ENCODE peak calls at places on chromosomes 2 and 18, in four cellular contexts. A, L, H and P are unnamed samples.

GRCh38 chr18:3514312-3515216 is 64.6 kb downstream of the TGIF1 start:
- DNase-seq in A (no peak), L (no peak), H (no peak), P (no peak)

GRCh38 chr2:120779781-120780283 is 44.2 kb downstream of the GLI2 start:
- DNase-seq in A (no peak), L (no peak), H (no peak), P (no peak)

GRCh38 chr2:158734442-158734841 is 60.7 kb upstream of the DAPL1 start:
- DNase-seq in A (no peak), L (no peak), H (no peak), P (no peak)

GRCh38 chr2:120899373-120899772 is 163.7 kb downstream of the GLI2 start:
- DNase-seq in A (no peak), L (no peak), H (no peak), P (no peak)

GRCh38 chr18:23238152-23238531 is 102.9 kb downstream of the CABLES1 start:
- DNase-seq in A (no peak), L (no peak), H (no peak), P (no peak)

GRCh38 chr2:176174850-176175728 is 13.4 kb upstream of the HOXD1 start:
- DNase-seq in A (no peak), L (no peak), H (no peak), P (peak; percentile 71)

GRCh38 chr2:38381381-38382143 is 4.5 kb upstream of the ATL2 start:
- DNase-seq in A (no peak), L (no peak), H (no peak), P (no peak)

GRCh38 chr18:56139792-56140254 is 498.6 kb downstream of the TXNL1 start:
- DNase-seq in A (no peak), L (no peak), H (no peak), P (no peak)

GRCh38 chr2:39008663-39009062 is 112.2 kb downstream of the SOS1 start:
- DNase-seq in A (no peak), L (no peak), H (no peak), P (no peak)

GRCh38 chr2:29114841-29115609 is at the start of gene CLIP4:
- DNase-seq in A (no peak), L (no peak), H (no peak), P (peak; percentile 68)

GRCh38 chr2:136116813-136117390 is 1.0 kb downstream of the CXCR4 start:
- DNase-seq in A (no peak), L (no peak), H (no peak), P (peak; percentile 21)

GRCh38 chr2:37375721-37376399 is 31.4 kb downstream of the QPCT start:
- DNase-seq in A (no peak), L (no peak), H (no peak), P (no peak)

GRCh38 chr2:71974846-71975245 is 172.8 kb downstream of the CYP26B1 start:
- DNase-seq in A (no peak), L (no peak), H (no peak), P (no peak)

GRCh38 chr18:80148316-80149199 is 39.5 kb downstream of the ADNP2 start:
- DNase-seq in A (no peak), L (no peak), H (no peak), P (no peak)

GRCh38 chr2:105373344-105373781 is 25.5 kb downstream of the FHL2 start:
- DNase-seq in A (peak; percentile 35), L (no peak), H (no peak), P (no peak)

GRCh38 chr2:96638144-96639121 is at the start of gene KANSL3:
- DNase-seq in A (peak; percentile 87), L (peak; percentile 64), H (peak; percentile 44), P (peak; percentile 89)

GRCh38 chr2:20647764-20648164 is 3.1 kb downstream of the HS1BP3 start:
- DNase-seq in A (no peak), L (no peak), H (no peak), P (no peak)

GRCh38 chr2:165203689-165204559 is at the start of gene SCN3A:
- DNase-seq in A (peak; percentile 54), L (no peak), H (no peak), P (peak; percentile 46)

GRCh38 chr2:215843579-215843978 is 169.8 kb downstream of the MREG start:
- DNase-seq in A (peak; percentile 38), L (no peak), H (no peak), P (no peak)
- TF ChIP-seq SUZ12 in A (no peak), L (no peak), H (no peak), P (no peak)

DNA sequence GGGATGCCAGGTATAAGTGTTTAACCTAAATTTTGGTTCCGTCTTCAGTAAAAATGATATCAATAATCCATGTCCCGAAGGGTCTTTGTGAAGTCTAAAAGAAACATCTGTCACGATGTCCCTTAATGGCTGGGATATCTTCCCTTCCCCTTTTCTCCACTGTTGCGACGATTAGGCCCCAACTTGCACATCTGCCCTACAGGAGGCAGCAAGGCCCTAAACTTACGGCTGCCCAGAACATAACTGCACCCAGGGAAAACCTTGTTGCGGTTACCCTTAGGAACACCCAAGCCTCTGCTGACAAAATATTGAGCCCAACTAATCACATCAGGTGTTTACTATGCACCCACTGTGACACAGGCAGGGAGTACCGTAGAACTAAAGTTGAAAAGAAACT is 1.2 kb upstream of the SMAD2 start:
- DNase-seq in A (no peak), L (no peak), H (no peak), P (peak; percentile 9)
- TF ChIP-seq SP1 in A (no peak), L (no peak), H (no peak), P (no peak)

GRCh38 chr2:215500466-215500865 is 64.6 kb upstream of the FN1 start:
- DNase-seq in A (no peak), L (no peak), H (no peak), P (no peak)
- TF ChIP-seq SUZ12 in A (no peak), L (no peak), H (no peak), P (no peak)

DNA sequence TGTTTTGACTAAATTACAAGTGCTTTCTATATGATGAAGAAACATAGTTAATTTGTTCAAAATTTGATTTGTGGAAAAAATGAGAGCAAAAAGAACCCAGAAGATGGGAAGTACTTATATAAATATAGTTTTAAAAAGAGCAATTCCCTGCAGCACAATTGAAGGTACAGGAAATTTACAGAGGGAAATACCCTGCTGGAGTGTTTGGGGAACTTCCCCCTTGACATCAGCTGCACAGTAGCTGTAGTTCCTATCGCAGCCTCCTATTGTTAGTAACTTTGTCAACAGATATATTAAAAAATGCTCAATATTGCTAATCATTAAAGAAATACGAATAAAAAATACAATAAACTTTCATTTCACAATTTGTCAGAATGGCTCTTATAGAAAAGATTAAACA is 1118.8 kb upstream of the ZEB2 start:
- DNase-seq in A (no peak), L (no peak), H (no peak), P (peak; percentile 8)
- TF ChIP-seq SP1 in A (no peak), L (no peak), H (no peak), P (no peak)

GRCh38 chr2:122412360-122412759 is 656.9 kb downstream of the TSN start:
- DNase-seq in A (no peak), L (no peak), H (no peak), P (no peak)
- TF ChIP-seq SUZ12 in A (no peak), L (no peak), H (no peak), P (no peak)

DNA sequence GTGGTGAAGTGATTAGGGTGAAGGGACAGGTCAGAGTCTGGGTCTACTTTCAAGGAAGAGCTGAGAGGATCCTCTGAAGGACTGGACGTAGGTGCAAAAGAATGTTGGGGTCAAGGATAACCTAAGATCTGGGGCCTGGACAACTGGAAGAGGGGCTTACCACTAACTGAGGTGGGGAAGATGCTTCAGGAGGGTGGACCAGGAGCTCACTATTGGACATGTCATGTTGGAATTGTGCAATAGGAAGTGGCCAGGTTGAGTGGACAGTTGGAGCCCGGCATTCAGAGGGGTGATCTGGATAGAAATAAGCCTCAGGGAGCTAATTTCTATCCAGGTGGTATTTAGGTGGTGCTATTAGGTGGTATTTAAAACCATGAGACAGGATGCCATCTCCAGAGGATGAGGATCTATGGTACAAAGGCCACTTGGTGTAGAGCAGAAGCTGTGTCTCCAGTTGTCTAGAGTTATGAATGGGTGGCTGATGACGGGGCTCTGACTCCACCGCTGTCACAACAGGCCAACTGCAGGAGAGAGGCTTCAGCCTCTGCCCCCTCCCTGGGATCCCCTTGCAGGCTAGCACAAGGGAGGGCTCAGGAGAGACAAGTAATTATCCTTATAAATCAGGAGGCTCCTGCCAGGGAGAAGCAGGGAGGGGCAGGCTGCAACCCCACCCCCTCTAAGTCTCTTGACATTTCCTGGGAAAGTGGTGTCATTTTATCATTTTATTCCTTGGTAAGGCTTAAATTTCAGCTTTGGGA is 158.0 kb downstream of the SMAD7 start:
- DNase-seq in A (no peak), L (no peak), H (no peak), P (no peak)
- TF ChIP-seq SP1 in A (no peak), L (no peak), H (no peak), P (no peak)

DNA sequence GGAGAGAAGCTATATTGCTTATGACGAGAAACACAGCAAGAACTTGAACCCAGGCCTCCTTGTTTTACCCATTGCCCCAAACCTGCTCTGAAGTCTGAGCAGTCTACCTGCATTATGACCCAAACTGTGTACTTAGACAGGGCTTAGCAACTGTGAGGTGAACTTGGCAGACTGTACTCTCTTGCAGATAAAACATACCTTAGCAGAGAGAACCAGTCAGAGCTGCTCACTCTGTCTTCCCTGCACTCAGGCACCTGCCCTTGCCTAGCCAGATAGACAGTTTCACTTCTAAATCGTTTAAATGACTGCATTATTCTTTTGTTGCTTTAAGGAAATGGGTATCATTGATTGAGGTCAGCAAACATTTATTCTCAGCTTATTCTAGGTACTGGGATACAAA is 20.3 kb downstream of the ITPRID2 start:
- DNase-seq in A (no peak), L (no peak), H (no peak), P (no peak)
- TF ChIP-seq SUZ12 in A (no peak), L (no peak), H (no peak), P (no peak)